ENCODE peak calls at places on chromosomes 2 and 18, in ten cellular contexts. N, O, X, J, U, Z, H, A, E and T are unnamed samples.

GRCh38 chr2:141137121-141137693 is 993.6 kb downstream of the LRP1B start:
- DNase-seq in X (no peak), Z (no peak), H (no peak), U (no peak), A (no peak), J (peak; percentile 2), O (no peak), N (no peak), E (no peak), T (no peak)

GRCh38 chr18:6589979-6590725 is 139.4 kb upstream of the ARHGAP28 start:
- DNase-seq in E (no peak), O (no peak), H (no peak), U (no peak), A (no peak), N (no peak), X (no peak), J (no peak), Z (no peak), T (no peak)

GRCh38 chr2:62150597-62151305 is 45.2 kb upstream of the B3GNT2 start:
- DNase-seq in X (no peak), U (no peak), E (no peak), Z (no peak), N (no peak), A (no peak), J (no peak), H (no peak), O (no peak), T (no peak)

GRCh38 chr18:40056085-40056484 is 1898.9 kb upstream of the PIK3C3 start:
- DNase-seq in O (no peak), N (no peak), H (no peak), E (no peak), Z (peak; percentile 51), A (no peak), U (no peak), X (peak; percentile 23), J (no peak), T (no peak)

GRCh38 chr2:79630060-79630459 is 117.2 kb downstream of the CTNNA2 start:
- DNase-seq in A (no peak), O (no peak), H (no peak), U (no peak), X (no peak), E (no peak), J (no peak), N (no peak), Z (peak; percentile 43), T (no peak)

GRCh38 chr2:142642654-142643053 is 234.8 kb upstream of the KYNU start:
- DNase-seq in X (no peak), N (no peak), H (no peak), U (no peak), J (no peak), Z (no peak), A (no peak), E (no peak), O (no peak), T (no peak)

GRCh38 chr2:70525032-70525431 is 28.6 kb downstream of the TGFA start:
- DNase-seq in A (no peak), Z (no peak), J (no peak), H (no peak), N (no peak), X (no peak), E (no peak), O (no peak), U (no peak), T (peak; percentile 88)

GRCh38 chr2:240627736-240628506 is 2.6 kb downstream of the GPR35 start:
- DNase-seq in E (no peak), X (peak; percentile 25), H (no peak), U (no peak), Z (peak; percentile 61), O (no peak), A (no peak), N (no peak), J (no peak), T (no peak)

GRCh38 chr2:162768646-162769045 is 69.9 kb downstream of the KCNH7 start:
- DNase-seq in A (no peak), J (no peak), U (no peak), H (no peak), Z (no peak), N (no peak), E (peak; percentile 93), X (no peak), O (no peak), T (no peak)

GRCh38 chr2:21118302-21118920 is 5.4 kb upstream of the TDRD15 start:
- DNase-seq in X (no peak), O (no peak), J (peak; percentile 11), Z (no peak), E (peak; percentile 6), A (no peak), U (no peak), H (no peak), N (no peak), T (peak; percentile 48)

GRCh38 chr2:112156152-112156986 is 18.2 kb downstream of the FBLN7 start:
- DNase-seq in A (no peak), U (no peak), J (peak; percentile 53), H (no peak), Z (no peak), O (no peak), N (no peak), E (no peak), X (no peak), T (no peak)

GRCh38 chr2:197556456-197556855 is 40.6 kb downstream of the MOB4 start:
- DNase-seq in N (no peak), Z (no peak), O (no peak), X (no peak), E (no peak), J (peak; percentile 6), H (no peak), U (no peak), A (no peak), T (no peak)

GRCh38 chr2:63865159-63865799 is 23.6 kb downstream of the UGP2 start:
- DNase-seq in E (no peak), A (no peak), X (no peak), U (no peak), J (peak; percentile 58), Z (no peak), O (no peak), H (no peak), N (no peak), T (no peak)

GRCh38 chr2:204776781-204777559 is 231.7 kb downstream of the PARD3B start:
- DNase-seq in N (no peak), E (no peak), J (peak; percentile 49), U (no peak), X (no peak), Z (no peak), O (no peak), A (no peak), H (no peak), T (no peak)

GRCh38 chr2:19046986-19047780 is 311.2 kb downstream of the OSR1 start:
- DNase-seq in H (no peak), O (no peak), J (no peak), A (no peak), U (no peak), N (no peak), E (no peak), X (no peak), Z (no peak), T (no peak)

GRCh38 chr18:21735452-21736015 is 5.1 kb upstream of the MIB1 start:
- DNase-seq in Z (no peak), J (peak; percentile 84), N (no peak), U (no peak), H (peak; percentile 43), E (no peak), O (no peak), A (no peak), X (peak; percentile 38), T (peak; percentile 67)

GRCh38 chr2:110732422-110733413 is at the start of gene ACOXL:
- DNase-seq in O (no peak), A (no peak), X (peak; percentile 30), J (no peak), N (no peak), E (peak; percentile 45), Z (peak; percentile 86), H (no peak), U (no peak), T (peak; percentile 27)

GRCh38 chr18:49072524-49072934 is 121.8 kb upstream of the SMAD7 start:
- DNase-seq in Z (no peak), A (no peak), X (no peak), J (no peak), U (no peak), H (no peak), E (no peak), N (no peak), O (no peak), T (no peak)